ENCODE peak calls at places on chromosomes 7 and 10, in six cellular contexts. E, U, Y, B, P and S are unnamed samples.

GRCh38 chr7:75699993-75700392 is 38.7 kb downstream of the HIP1 start:
- DNase-seq in E (no peak), U (no peak), Y (no peak), B (no peak), P (no peak), S (no peak)

GRCh38 chr7:28179081-28180030 is 1.2 kb downstream of the JAZF1 start:
- DNase-seq in E (peak; percentile 39), U (peak; percentile 70), Y (no peak), B (peak; percentile 74), P (peak; percentile 53), S (peak; percentile 92)

GRCh38 chr10:35577915-35578607 is 27.1 kb upstream of the GJD4 start:
- DNase-seq in E (no peak), U (no peak), Y (no peak), B (no peak), P (no peak), S (no peak)

GRCh38 chr7:104552102-104552501 is 223.7 kb downstream of the LHFPL3 start:
- DNase-seq in E (peak; percentile 68), U (no peak), Y (peak; percentile 2), B (peak; percentile 32), P (peak; percentile 16), S (peak; percentile 15)

GRCh38 chr10:112375721-112376577 is 2.0 kb downstream of the ACSL5 start:
- DNase-seq in E (no peak), U (peak; percentile 72), Y (no peak), B (peak; percentile 50), P (no peak), S (peak; percentile 74)

GRCh38 chr7:106284516-106285050 is at the start of gene NAMPT:
- DNase-seq in E (peak; percentile 39), U (no peak), Y (no peak), B (peak; percentile 52), P (no peak), S (peak; percentile 82)

GRCh38 chr10:44647877-44648542 is 263.1 kb upstream of the CXCL12 start:
- DNase-seq in E (peak; percentile 23), U (no peak), Y (no peak), B (peak; percentile 39), P (no peak), S (peak; percentile 50)

GRCh38 chr10:29304259-29305030 is 15.6 kb downstream of the LYZL1 start:
- DNase-seq in E (peak; percentile 87), U (peak; percentile 6), Y (peak; percentile 62), B (peak; percentile 58), P (peak; percentile 73), S (peak; percentile 76)

GRCh38 chr7:67753891-67754290 is 757.3 kb downstream of the TYW1 start:
- DNase-seq in E (no peak), U (no peak), Y (no peak), B (no peak), P (no peak), S (no peak)

GRCh38 chr7:102181517-102181916 is 105.2 kb upstream of the SH2B2 start:
- DNase-seq in E (no peak), U (no peak), Y (no peak), B (no peak), P (no peak), S (no peak)

GRCh38 chr10:88458209-88458608 is 124.9 kb downstream of the RNLS start:
- DNase-seq in E (no peak), U (no peak), Y (no peak), B (no peak), P (no peak), S (no peak)

GRCh38 chr10:44682516-44682915 is 228.6 kb upstream of the TMEM72 start:
- DNase-seq in E (no peak), U (no peak), Y (no peak), B (no peak), P (no peak), S (no peak)

GRCh38 chr7:117688126-117688525 is 185.1 kb downstream of the CTTNBP2 start:
- DNase-seq in E (no peak), U (no peak), Y (no peak), B (no peak), P (no peak), S (no peak)

GRCh38 chr10:126902157-126902556 is 3.1 kb upstream of the DOCK1 start:
- DNase-seq in E (peak; percentile 34), U (no peak), Y (peak; percentile 69), B (no peak), P (peak; percentile 69), S (no peak)

DNA sequence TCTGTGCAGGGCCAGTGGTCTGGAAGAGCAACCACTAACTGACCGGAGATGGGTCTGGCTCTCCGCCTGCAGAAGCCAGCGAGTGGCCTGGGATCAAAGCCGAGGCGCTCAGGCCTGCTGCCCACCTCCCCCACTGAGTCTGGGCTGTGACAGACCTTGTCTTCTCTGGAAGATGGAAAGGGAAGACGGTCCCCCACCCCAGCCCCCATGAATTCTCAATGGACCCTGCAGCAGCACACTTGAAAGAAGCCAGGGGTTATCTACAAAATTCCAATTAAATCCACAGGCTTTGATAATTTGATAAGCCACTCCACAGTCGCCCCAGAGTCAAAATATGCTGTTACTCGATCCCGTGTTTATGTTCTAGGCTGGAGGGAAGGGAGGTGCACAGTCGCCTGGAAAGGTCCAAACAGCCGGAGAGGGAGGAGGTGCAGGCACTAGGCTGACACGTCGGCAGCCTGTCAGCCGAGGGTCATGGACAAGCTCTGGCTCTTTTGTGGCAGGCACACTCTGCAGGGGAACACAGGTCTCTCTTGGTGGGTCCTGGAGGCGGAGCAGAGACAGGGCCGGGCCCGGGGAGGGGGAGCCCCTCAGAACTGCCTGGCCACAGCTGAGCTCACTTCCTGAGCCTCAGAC is 134.9 kb downstream of the SH3PXD2A start:
- DNase-seq in E (no peak), U (no peak), Y (no peak), B (no peak), P (no peak), S (no peak)
- H3K4me1 ChIP-seq in E (no peaks in the 10 kb centered on the region), U (no peaks in the 10 kb centered on the region), Y (peaks cover 23% of the 10 kb centered on the region), B (no peaks in the 10 kb centered on the region), P (peaks cover 11% of the 10 kb centered on the region), S (no peaks in the 10 kb centered on the region)

DNA sequence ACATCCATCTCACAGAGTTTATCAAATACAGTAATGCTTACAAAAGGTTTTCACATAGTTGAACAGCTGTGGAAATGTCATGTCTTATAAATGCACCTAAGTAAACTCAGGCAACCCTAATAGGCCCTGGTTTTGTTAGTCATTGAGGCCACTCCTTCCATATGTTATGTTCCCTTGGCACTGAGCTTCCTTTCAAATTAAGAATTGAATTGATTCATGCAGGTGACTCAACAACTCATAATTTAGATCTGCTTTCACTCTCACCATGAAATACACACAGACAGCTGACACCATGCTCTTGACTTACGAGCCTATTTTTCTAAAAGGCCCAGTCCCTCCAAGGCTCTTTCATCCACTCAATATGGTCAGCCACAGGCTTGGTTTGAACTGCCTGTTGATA is 476.9 kb downstream of the KCNMA1 start:
- DNase-seq in E (no peak), U (no peak), Y (no peak), B (no peak), P (peak; percentile 74), S (no peak)
- H3K27ac ChIP-seq in E (no peak overlapping the region), U (no peak overlapping the region), Y (no peak overlapping the region), B (no peak overlapping the region), P (peak overlapping the region; percentile 63), S (no peak overlapping the region)

DNA sequence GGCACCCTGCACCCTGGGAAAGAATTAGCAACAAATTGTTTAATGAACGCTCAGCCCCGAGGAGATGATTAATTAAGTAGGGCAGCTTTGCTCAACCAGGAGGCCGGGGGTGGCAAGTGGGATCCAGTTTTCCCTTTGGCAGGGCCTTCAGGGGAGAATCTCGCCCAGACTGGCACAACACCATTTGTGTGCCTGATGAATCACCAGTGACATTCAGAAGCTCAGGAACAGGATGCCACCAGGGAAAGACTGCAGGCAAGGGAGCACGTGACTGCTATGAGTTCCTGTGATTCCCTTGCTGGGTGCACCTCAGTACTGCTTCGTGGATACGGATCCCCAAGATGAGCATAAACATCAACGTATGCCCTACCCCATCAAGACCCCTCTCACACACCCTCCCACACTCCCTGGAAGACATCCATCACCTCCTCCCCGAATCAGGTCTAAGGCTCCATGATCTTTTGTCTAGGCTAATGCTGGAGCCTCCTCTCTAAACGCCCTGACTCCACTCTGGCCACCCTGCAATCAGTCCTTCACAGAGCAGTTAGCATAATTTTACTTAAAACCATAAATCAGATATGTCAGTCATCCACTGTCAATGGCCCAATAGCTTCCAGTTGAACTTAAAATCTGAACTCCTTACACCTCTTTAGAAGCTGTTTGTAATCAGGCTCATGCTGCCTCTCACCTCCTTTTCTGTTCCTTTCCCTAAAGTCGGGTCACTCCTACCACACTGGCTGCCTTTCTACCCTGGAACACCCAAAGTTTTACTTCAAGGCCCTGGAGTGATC is 109.2 kb upstream of the AGK start:
- DNase-seq in E (no peak), U (no peak), Y (no peak), B (no peak), P (no peak), S (no peak)
- H3K4me1 ChIP-seq in E (no peaks in the 10 kb centered on the region), U (no peaks in the 10 kb centered on the region), Y (no peaks in the 10 kb centered on the region), B (no peaks in the 10 kb centered on the region), P (no peaks in the 10 kb centered on the region), S (peaks cover 5% of the 10 kb centered on the region)

GRCh38 chr10:71241899-71242620 is 29.7 kb downstream of the UNC5B start:
- DNase-seq in E (no peak), U (no peak), Y (no peak), B (no peak), P (no peak), S (no peak)

GRCh38 chr10:71245420-71246325 is 33.3 kb downstream of the UNC5B start:
- DNase-seq in E (no peak), U (no peak), Y (no peak), B (no peak), P (no peak), S (peak; percentile 62)

GRCh38 chr10:71244638-71245419 is 32.5 kb downstream of the UNC5B start:
- DNase-seq in E (peak; percentile 57), U (no peak), Y (no peak), B (peak; percentile 60), P (no peak), S (peak; percentile 89)

GRCh38 chr10:71242621-71243009 is 30.2 kb downstream of the UNC5B start:
- DNase-seq in E (no peak), U (no peak), Y (no peak), B (no peak), P (no peak), S (peak; percentile 76)

GRCh38 chr10:71243756-71244637 is 31.6 kb downstream of the UNC5B start:
- DNase-seq in E (no peak), U (no peak), Y (no peak), B (no peak), P (peak; percentile 22), S (no peak)
- H3K27ac ChIP-seq in E (peak overlapping the region; percentile 49), U (no peak overlapping the region), Y (no peak overlapping the region), B (peak overlapping the region; percentile 39), P (no peak overlapping the region), S (peak overlapping the region; percentile 40)